ENCODE peak calls at places on chromosomes 2 and 18, in seven cellular contexts. W is cardiac muscle cell; L is uterus; F is thoracic aorta; R is transverse colon; O is psoas muscle; N is CD8-positive, alpha-beta memory T cell. H is an unnamed sample.
A peak's percentile ranks its signal among the peaks of the same experiment; 100 is the strongest.

GRCh38 chr2:9638532-9638931 is 7.7 kb upstream of the YWHAQ start:
- DNase-seq in W (peak; percentile 95), L (peak; percentile 90), F (no peak), R (peak; percentile 72), O (peak; percentile 84), N (no peak), H (no peak)

GRCh38 chr18:58691256-58691655 is 20.0 kb downstream of the MALT1 start:
- DNase-seq in W (peak; percentile 26), L (no peak), F (no peak), R (no peak), O (no peak), N (no peak), H (no peak)

GRCh38 chr18:78517328-78517727 is 462.3 kb upstream of the SALL3 start:
- DNase-seq in W (no peak), L (no peak), F (no peak), R (no peak), O (no peak), N (no peak), H (no peak)

GRCh38 chr18:75003089-75003488 is 205.8 kb downstream of the PTGR3 start:
- DNase-seq in W (peak; percentile 64), L (no peak), F (no peak), R (no peak), O (no peak), N (no peak), H (no peak)

GRCh38 chr18:76922107-76922506 is 99.8 kb downstream of the ZNF236 start:
- DNase-seq in W (peak; percentile 62), L (no peak), F (no peak), R (peak; percentile 64), O (peak; percentile 32), N (peak; percentile 17), H (peak; percentile 18)

GRCh38 chr2:168220971-168221819 is 26.2 kb downstream of the STK39 start:
- DNase-seq in W (peak; percentile 39), L (no peak), F (no peak), R (no peak), O (no peak), N (no peak), H (no peak)

GRCh38 chr2:99643824-99644787 is 154.3 kb upstream of the REV1 start:
- DNase-seq in W (peak; percentile 45), L (no peak), F (no peak), R (no peak), O (no peak), N (no peak), H (no peak)

GRCh38 chr2:71566271-71566858 is 113.0 kb downstream of the DYSF start:
- DNase-seq in W (peak; percentile 41), L (no peak), F (no peak), R (no peak), O (no peak), N (no peak), H (no peak)

GRCh38 chr2:145771526-145771925 is 1251.6 kb upstream of the ZEB2 start:
- DNase-seq in W (no peak), L (no peak), F (no peak), R (no peak), O (no peak), N (no peak), H (no peak)

GRCh38 chr18:9835112-9835755 is 50.5 kb upstream of the TXNDC2 start:
- DNase-seq in W (no peak), L (no peak), F (no peak), R (no peak), O (no peak), N (no peak), H (peak; percentile 67)

GRCh38 chr18:10420561-10421352 is 33.7 kb upstream of the APCDD1 start:
- DNase-seq in W (peak; percentile 71), L (no peak), F (no peak), R (no peak), O (no peak), N (no peak), H (no peak)

GRCh38 chr2:143968860-143969259 is 551.1 kb downstream of the ZEB2 start:
- DNase-seq in W (no peak), L (no peak), F (no peak), R (no peak), O (no peak), N (no peak), H (no peak)

GRCh38 chr2:161486111-161486510 is 70.0 kb downstream of the TBR1 start:
- DNase-seq in W (no peak), L (no peak), F (no peak), R (no peak), O (no peak), N (no peak), H (no peak)

GRCh38 chr2:240107386-240107785 is 28.7 kb downstream of the COPS9 start:
- DNase-seq in W (no peak), L (no peak), F (no peak), R (no peak), O (no peak), N (no peak), H (no peak)

GRCh38 chr2:18085593-18085992 is 207.1 kb downstream of the KCNS3 start:
- DNase-seq in W (no peak), L (no peak), F (no peak), R (no peak), O (no peak), N (no peak), H (no peak)

GRCh38 chr2:158894078-158894477 is 74.4 kb upstream of the TANC1 start:
- DNase-seq in W (peak; percentile 55), L (no peak), F (no peak), R (no peak), O (no peak), N (no peak), H (no peak)

GRCh38 chr2:170711196-170711773 is 3.9 kb upstream of the SP5 start:
- DNase-seq in W (no peak), L (no peak), F (no peak), R (no peak), O (no peak), N (no peak), H (no peak)

GRCh38 chr18:60549338-60549960 is 176.9 kb upstream of the MC4R start:
- DNase-seq in W (peak; percentile 83), L (no peak), F (no peak), R (no peak), O (no peak), N (no peak), H (peak; percentile 30)

GRCh38 chr2:214649440-214650205 is 159.9 kb downstream of the BARD1 start:
- DNase-seq in W (no peak), L (no peak), F (no peak), R (no peak), O (no peak), N (no peak), H (no peak)

GRCh38 chr2:157238296-157238695 is 19.2 kb upstream of the GALNT5 start:
- DNase-seq in W (no peak), L (no peak), F (no peak), R (no peak), O (no peak), N (no peak), H (no peak)

GRCh38 chr18:9612215-9612830 is 2.0 kb downstream of the PPP4R1 start:
- DNase-seq in W (peak; percentile 58), L (no peak), F (no peak), R (peak; percentile 35), O (no peak), N (peak; percentile 43), H (no peak)

GRCh38 chr2:41994661-41995060 is 53.2 kb upstream of the PKDCC start:
- DNase-seq in W (no peak), L (no peak), F (no peak), R (no peak), O (no peak), N (no peak), H (no peak)

GRCh38 chr18:8307960-8308359 is 301.3 kb upstream of the RAB12 start:
- DNase-seq in W (no peak), L (no peak), F (no peak), R (no peak), O (no peak), N (no peak), H (no peak)

GRCh38 chr18:8301427-8302172 is 307.6 kb upstream of the RAB12 start:
- DNase-seq in W (peak; percentile 11), L (no peak), F (no peak), R (no peak), O (no peak), N (no peak), H (no peak)

GRCh38 chr18:8300749-8301148 is 308.5 kb upstream of the RAB12 start:
- DNase-seq in W (peak; percentile 5), L (no peak), F (no peak), R (no peak), O (no peak), N (no peak), H (no peak)

GRCh38 chr18:8299054-8299708 is 310.1 kb upstream of the RAB12 start:
- DNase-seq in W (no peak), L (no peak), F (no peak), R (no peak), O (no peak), N (no peak), H (no peak)

GRCh38 chr18:8303151-8303770 is 306.0 kb upstream of the RAB12 start:
- DNase-seq in W (no peak), L (no peak), F (no peak), R (no peak), O (no peak), N (no peak), H (no peak)
- H3K4me1 ChIP-seq in W (peaks cover 7% of the 10 kb centered on the region), L (no peaks in the 10 kb centered on the region), F (no peaks in the 10 kb centered on the region), R (no peaks in the 10 kb centered on the region), O (no peaks in the 10 kb centered on the region), N (no peaks in the 10 kb centered on the region), H (no peaks in the 10 kb centered on the region)

DNA sequence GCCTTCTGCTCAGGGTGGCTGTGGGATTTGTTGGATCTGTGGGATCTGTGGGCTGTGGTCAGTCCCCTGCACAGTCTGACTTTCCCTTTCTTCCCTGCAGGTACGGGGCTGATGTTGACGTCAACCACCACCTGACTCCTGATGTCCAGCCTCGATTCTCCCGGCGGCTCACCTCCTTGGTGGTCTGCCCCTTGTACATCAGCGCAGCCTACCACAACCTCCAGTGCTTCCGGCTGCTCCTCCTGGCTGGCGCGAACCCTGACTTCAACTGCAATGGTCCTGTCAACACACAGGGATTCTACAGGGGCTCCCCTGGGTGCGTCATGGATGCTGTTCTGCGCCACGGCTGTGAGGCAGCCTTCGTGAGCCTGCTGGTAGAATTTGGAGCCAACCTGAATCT is 17.5 kb downstream of the ASB1 start:
- DNase-seq in W (no peak), L (no peak), F (no peak), R (no peak), O (no peak), N (no peak), H (no peak)
- H3K36me3 ChIP-seq in W (peaks cover 22% of the 10 kb centered on the region), L (no peaks in the 10 kb centered on the region), F (peaks cover 36% of the 10 kb centered on the region), R (peaks cover 43% of the 10 kb centered on the region), O (peaks cover 53% of the 10 kb centered on the region), N (peaks cover 52% of the 10 kb centered on the region), H (peaks cover 80% of the 10 kb centered on the region)

GRCh38 chr2:43114210-43114609 is 112.2 kb downstream of the ZFP36L2 start:
- DNase-seq in W (peak; percentile 41), L (no peak), F (no peak), R (no peak), O (no peak), N (no peak), H (no peak)
- H3K4me1 ChIP-seq in W (peaks cover 10% of the 10 kb centered on the region), L (peaks cover 9% of the 10 kb centered on the region), F (peaks cover 5% of the 10 kb centered on the region), R (no peaks in the 10 kb centered on the region), O (no peaks in the 10 kb centered on the region), N (no peaks in the 10 kb centered on the region), H (peaks cover 4% of the 10 kb centered on the region)

DNA sequence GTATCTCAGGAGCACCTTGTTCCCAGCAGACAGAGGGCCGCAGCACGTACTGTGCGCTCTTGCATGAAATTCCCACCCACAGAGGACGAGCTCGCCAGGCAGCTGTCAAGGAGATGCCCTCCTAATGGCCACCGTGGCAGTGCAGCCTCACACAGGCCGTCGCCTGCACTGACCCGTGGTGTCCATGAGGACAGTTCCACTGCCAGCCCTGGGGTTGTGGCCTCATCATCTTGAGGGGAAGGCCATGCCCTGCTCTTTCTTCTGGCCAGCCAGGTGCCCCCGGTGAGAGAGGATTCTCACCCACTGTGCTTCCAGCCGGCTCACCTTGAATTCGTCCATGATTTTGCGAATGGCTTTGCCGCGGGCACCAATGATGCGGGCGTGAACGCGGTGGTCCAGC is 42.0 kb downstream of the ANO7 start:
- DNase-seq in W (no peak), L (no peak), F (no peak), R (no peak), O (no peak), N (no peak), H (no peak)
- H3K36me3 ChIP-seq in W (peaks cover 48% of the 10 kb centered on the region), L (no peaks in the 10 kb centered on the region), F (peaks cover 89% of the 10 kb centered on the region), R (peaks cover 72% of the 10 kb centered on the region), O (peaks cover 100% of the 10 kb centered on the region), N (peaks cover 57% of the 10 kb centered on the region), H (peaks cover 97% of the 10 kb centered on the region)

H was measured in NT2/D1.